ENCODE peak calls at places on chromosomes 7 and 10, in seven cellular contexts. Y is heart right ventricle, J is tibial artery, R is IMR-90, T is prostate gland, H is BE2C, G is neuronal stem cell. F is an unnamed sample. For H3K4me1, the result is how much of the 10 kb centered on the place peaks cover.

GRCh38 chr7:51927738-51928137 is 611.1 kb upstream of the COBL start:
- DNase-seq in Y (no peak), J (no peak), R (no peak), T (no peak), H (no peak), G (no peak), F (no peak)

GRCh38 chr7:47503283-47503682 is 78.6 kb downstream of the TNS3 start:
- DNase-seq in Y (no peak), J (no peak), R (peak), T (no peak), H (no peak), G (no peak), F (no peak)

GRCh38 chr10:11140963-11141362 is 123.3 kb downstream of the CELF2 start:
- DNase-seq in Y (no peak), J (no peak), R (no peak), T (no peak), H (no peak), G (no peak), F (no peak)

GRCh38 chr7:111486472-111487142 is 75.7 kb downstream of the IMMP2L start:
- DNase-seq in Y (no peak), J (no peak), R (peak), T (no peak), H (peak), G (peak), F (no peak)

GRCh38 chr7:43283706-43284105 is 171.3 kb downstream of the HECW1 start:
- DNase-seq in Y (no peak), J (no peak), R (no peak), T (no peak), H (no peak), G (no peak), F (no peak)

GRCh38 chr7:101555269-101555920 is 73.7 kb downstream of the MYL10 start:
- DNase-seq in Y (no peak), J (peak), R (no peak), T (no peak), H (no peak), G (no peak), F (no peak)

GRCh38 chr10:43479275-43479674 is 42.4 kb downstream of the ZNF487 start:
- DNase-seq in Y (no peak), J (no peak), R (peak), T (no peak), H (no peak), G (no peak), F (no peak)

GRCh38 chr10:81157649-81158048 is 619.9 kb downstream of the SH2D4B start:
- DNase-seq in Y (no peak), J (no peak), R (no peak), T (no peak), H (no peak), G (no peak), F (no peak)

GRCh38 chr10:91907914-91908357 is 1.4 kb downstream of the FGFBP3 start:
- DNase-seq in Y (no peak), J (no peak), R (no peak), T (no peak), H (peak), G (no peak), F (no peak)

GRCh38 chr7:105691029-105691691 is 109.9 kb upstream of the EFCAB10 start:
- DNase-seq in Y (no peak), J (no peak), R (peak), T (no peak), H (no peak), G (no peak), F (no peak)

GRCh38 chr10:101617824-101618568 is 29.9 kb downstream of the DPCD start:
- DNase-seq in Y (no peak), J (no peak), R (no peak), T (no peak), H (no peak), G (no peak), F (no peak)

GRCh38 chr7:142436601-142437000 is 178.7 kb upstream of the PRSS58 start:
- DNase-seq in Y (no peak), J (no peak), R (peak), T (no peak), H (no peak), G (no peak), F (no peak)

GRCh38 chr10:110334061-110334656 is 29.4 kb upstream of the SMNDC1 start:
- DNase-seq in Y (no peak), J (no peak), R (no peak), T (no peak), H (no peak), G (no peak), F (no peak)

GRCh38 chr10:71725998-71726672 is 6.6 kb upstream of the C10orf105 start:
- DNase-seq in Y (no peak), J (no peak), R (peak), T (no peak), H (peak), G (peak), F (no peak)

GRCh38 chr7:112132123-112132694 is 74.0 kb downstream of the DOCK4 start:
- DNase-seq in Y (no peak), J (no peak), R (no peak), T (no peak), H (peak), G (no peak), F (no peak)

GRCh38 chr10:71981868-71982230 is 17.7 kb downstream of the CHST3 start:
- DNase-seq in Y (no peak), J (no peak), R (no peak), T (no peak), H (no peak), G (no peak), F (no peak)

GRCh38 chr10:649798-650690 is 39.4 kb downstream of the DIP2C start:
- DNase-seq in Y (no peak), J (peak), R (peak), T (no peak), H (no peak), G (no peak), F (peak)

GRCh38 chr7:44713141-44713540 is 35.5 kb upstream of the ZMIZ2 start:
- DNase-seq in Y (no peak), J (no peak), R (no peak), T (no peak), H (no peak), G (no peak), F (no peak)

GRCh38 chr10:22597142-22597541 is 117.2 kb downstream of the PIP4K2A start:
- DNase-seq in Y (no peak), J (no peak), R (peak), T (no peak), H (no peak), G (no peak), F (no peak)

GRCh38 chr7:77330169-77330882 is 85.8 kb downstream of the GSAP start:
- DNase-seq in Y (no peak), J (no peak), R (peak), T (no peak), H (no peak), G (no peak), F (no peak)

GRCh38 chr10:3010327-3010726 is 57.0 kb upstream of the PFKP start:
- DNase-seq in Y (no peak), J (no peak), R (no peak), T (no peak), H (no peak), G (no peak), F (no peak)

GRCh38 chr7:48298779-48299178 is 127.5 kb downstream of the ABCA13 start:
- DNase-seq in Y (no peak), J (no peak), R (peak), T (no peak), H (no peak), G (no peak), F (no peak)

GRCh38 chr7:36605662-36606441 is 118.4 kb downstream of the AOAH start:
- DNase-seq in Y (no peak), J (no peak), R (no peak), T (no peak), H (no peak), G (no peak), F (no peak)

GRCh38 chr7:37433166-37433565 is 15.5 kb downstream of the ELMO1 start:
- DNase-seq in Y (no peak), J (no peak), R (no peak), T (no peak), H (no peak), G (no peak), F (no peak)

GRCh38 chr7:144069953-144070352 is 342 bp downstream of the OR2A25 start:
- DNase-seq in Y (no peak), J (no peak), R (no peak), T (no peak), H (no peak), G (no peak), F (no peak)

GRCh38 chr10:43899224-43899959 is 250.7 kb upstream of the ZNF32 start:
- DNase-seq in Y (no peak), J (no peak), R (no peak), T (no peak), H (peak), G (no peak), F (no peak)

GRCh38 chr10:69969961-69970360 is 82.7 kb upstream of the MACROH2A2 start:
- DNase-seq in Y (no peak), J (no peak), R (no peak), T (no peak), H (no peak), G (no peak), F (no peak)

GRCh38 chr10:19592276-19592675 is 224.0 kb upstream of the PLXDC2 start:
- DNase-seq in Y (no peak), J (no peak), R (peak), T (no peak), H (no peak), G (no peak), F (no peak)

GRCh38 chr10:113614304-113614703 is 49.5 kb downstream of the NRAP start:
- DNase-seq in Y (no peak), J (no peak), R (no peak), T (no peak), H (no peak), G (no peak), F (no peak)

GRCh38 chr10:89158446-89158845 is 48.7 kb downstream of the CH25H start:
- DNase-seq in Y (no peak), J (no peak), R (peak), T (no peak), H (no peak), G (no peak), F (no peak)

GRCh38 chr10:76428541-76429330 is 997.3 kb downstream of the LRMDA start:
- DNase-seq in Y (no peak), J (no peak), R (peak), T (no peak), H (no peak), G (no peak), F (no peak)

GRCh38 chr10:31318382-31318853 is 598 bp upstream of the ZEB1 start:
- DNase-seq in Y (peak), J (peak), R (peak), T (peak), H (peak), G (no peak), F (peak)

GRCh38 chr7:82674319-82674718 is 230.7 kb upstream of the CACNA2D1 start:
- DNase-seq in Y (no peak), J (no peak), R (peak), T (no peak), H (no peak), G (no peak), F (no peak)

GRCh38 chr7:39734605-39735004 is 111.2 kb downstream of the RALA start:
- DNase-seq in Y (no peak), J (no peak), R (no peak), T (no peak), H (no peak), G (no peak), F (no peak)
- H3K4me3 ChIP-seq in Y (peak), J (peak), R (no peak), T (no peak), H (peak), G (no peak), F (peak)

DNA sequence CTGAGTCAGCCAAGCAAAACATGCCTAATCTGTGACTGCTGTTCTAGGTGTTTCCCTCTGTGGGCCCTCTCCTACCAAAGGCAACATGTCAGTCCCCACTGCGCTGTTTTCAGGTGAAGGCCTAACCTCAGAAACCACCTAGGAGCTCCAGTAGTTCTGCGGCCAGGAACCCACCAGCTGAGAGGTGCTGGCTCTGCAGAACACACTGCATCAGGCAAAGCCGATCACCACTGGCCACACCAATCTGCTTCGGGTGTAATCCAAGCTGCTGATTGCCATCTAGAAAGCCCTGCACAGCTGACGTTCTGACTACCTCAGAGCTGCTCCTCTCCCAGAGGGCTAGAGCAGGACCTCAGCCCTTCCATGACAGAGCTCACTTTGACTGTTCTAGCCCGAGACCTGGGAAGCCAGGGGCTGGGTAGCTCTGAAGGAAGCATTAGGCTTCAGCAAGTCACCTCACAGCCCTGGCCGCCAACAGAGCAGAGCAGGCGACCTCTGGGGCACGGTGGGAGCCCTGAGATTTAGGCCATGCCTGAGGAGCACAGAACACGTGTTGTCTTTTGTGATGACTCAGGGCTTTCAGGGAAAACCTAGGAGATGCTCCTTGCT is 14.8 kb downstream of the CAMK2G start:
- DNase-seq in Y (no peak), J (no peak), R (no peak), T (no peak), H (no peak), G (no peak), F (peak)
- H3K4me1 ChIP-seq in Y (under half), J (under half), R (under half), T (under half), H (under half), G (under half), F (under half)

GRCh38 chr7:22565315-22565811 is 65.4 kb upstream of the STEAP1B start:
- DNase-seq in Y (no peak), J (no peak), R (peak), T (no peak), H (no peak), G (no peak), F (peak)

GRCh38 chr7:22564511-22565045 is 64.6 kb upstream of the STEAP1B start:
- DNase-seq in Y (peak), J (no peak), R (peak), T (no peak), H (no peak), G (no peak), F (peak)

GRCh38 chr7:22563115-22563514 is 63.1 kb upstream of the STEAP1B start:
- DNase-seq in Y (no peak), J (no peak), R (peak), T (no peak), H (no peak), G (no peak), F (no peak)

GRCh38 chr7:22561895-22562593 is 62.1 kb upstream of the STEAP1B start:
- DNase-seq in Y (no peak), J (no peak), R (peak), T (no peak), H (no peak), G (no peak), F (no peak)

DNA sequence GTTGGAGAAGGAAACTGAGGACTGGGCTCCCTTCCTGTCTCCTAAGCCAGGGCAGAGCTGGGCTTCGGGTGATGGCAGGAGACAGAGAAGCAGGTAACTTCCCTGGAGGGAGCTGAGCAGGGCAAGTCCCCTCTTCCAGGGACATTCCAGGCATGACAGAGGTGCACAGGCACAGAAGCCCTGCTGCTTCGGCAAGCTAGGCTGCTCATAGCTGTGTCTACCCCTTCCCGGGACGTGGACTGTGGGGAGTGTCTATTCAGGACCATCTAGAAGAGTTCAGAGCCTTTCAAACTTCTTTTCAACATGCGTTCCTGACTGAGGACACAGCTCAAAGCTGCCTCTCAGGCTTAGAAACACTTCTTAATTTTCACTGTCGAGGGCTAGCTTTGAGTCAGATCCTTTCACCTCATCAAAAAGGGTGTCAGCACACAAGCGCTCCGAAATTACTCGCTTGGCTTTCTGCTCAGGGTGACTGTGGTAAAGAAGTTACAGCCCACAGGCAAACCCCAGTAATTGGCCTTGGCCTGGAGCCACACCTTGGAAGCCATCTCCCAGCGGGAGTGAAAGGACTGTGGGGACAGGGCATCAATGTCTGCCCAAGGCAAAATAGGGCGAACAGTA is 63.7 kb upstream of the STEAP1B start:
- DNase-seq in Y (no peak), J (no peak), R (peak), T (no peak), H (no peak), G (no peak), F (no peak)
- H3K4me3 ChIP-seq in Y (peak), J (no peak), R (no peak), T (no peak), H (no peak), G (no peak), F (no peak)

DNA sequence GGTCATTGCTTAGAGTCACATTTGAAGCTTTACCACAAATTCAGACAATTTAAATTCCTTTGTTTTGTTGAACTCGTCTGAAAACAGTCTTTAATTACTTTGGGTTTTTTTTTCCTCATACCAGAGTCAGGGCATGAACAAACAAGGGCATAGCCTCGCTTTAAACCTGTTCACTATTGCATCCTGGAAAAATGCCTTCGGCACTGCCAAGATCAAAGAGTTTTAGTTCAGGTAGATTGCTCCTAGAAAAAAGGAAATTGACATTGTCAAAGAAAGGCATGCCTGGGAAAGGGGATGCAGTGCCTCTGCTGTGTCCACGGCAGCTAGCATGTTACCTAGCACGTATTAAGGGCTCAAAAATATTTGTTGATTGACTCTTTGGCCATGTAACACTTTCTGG is 235.1 kb downstream of the ARHGAP21 start:
- DNase-seq in Y (no peak), J (no peak), R (no peak), T (peak), H (no peak), G (no peak), F (no peak)
- H3K4me1 ChIP-seq in Y (under half), J (under half), R (under half), T (under half), H (under half), G (under half), F (under half)

DNA sequence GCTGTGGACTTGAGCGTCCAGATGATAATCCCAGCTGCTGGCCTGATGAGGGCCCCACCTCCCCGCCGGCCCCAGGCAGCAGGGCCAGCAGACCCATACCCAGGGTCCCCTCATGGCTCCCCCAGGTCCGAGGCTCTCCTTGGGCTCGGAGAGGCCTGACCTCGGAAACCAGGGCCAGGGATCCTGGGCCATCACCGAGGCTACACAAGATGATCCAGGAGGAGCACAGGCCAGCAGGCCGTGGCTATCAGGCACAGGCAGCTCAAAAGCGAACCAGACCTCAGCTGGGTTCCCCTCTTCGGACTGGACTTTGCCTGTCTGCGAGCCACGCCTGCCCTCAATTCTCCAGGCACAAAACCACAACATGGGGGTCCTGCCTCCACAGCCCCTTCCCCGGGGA is 17.4 kb downstream of the PDGFA start:
- DNase-seq in Y (peak), J (peak), R (no peak), T (no peak), H (no peak), G (no peak), F (peak)
- H3K4me3 ChIP-seq in Y (no peak), J (no peak), R (no peak), T (no peak), H (no peak), G (no peak), F (no peak)

GRCh38 chr10:86763404-86763803 is 7.0 kb downstream of the BMPR1A start:
- DNase-seq in Y (no peak), J (peak), R (no peak), T (no peak), H (no peak), G (no peak), F (no peak)
- H3K4me1 ChIP-seq in Y (under half), J (under half), R (under half), T (under half), H (under half), G (under half), F (under half)

DNA sequence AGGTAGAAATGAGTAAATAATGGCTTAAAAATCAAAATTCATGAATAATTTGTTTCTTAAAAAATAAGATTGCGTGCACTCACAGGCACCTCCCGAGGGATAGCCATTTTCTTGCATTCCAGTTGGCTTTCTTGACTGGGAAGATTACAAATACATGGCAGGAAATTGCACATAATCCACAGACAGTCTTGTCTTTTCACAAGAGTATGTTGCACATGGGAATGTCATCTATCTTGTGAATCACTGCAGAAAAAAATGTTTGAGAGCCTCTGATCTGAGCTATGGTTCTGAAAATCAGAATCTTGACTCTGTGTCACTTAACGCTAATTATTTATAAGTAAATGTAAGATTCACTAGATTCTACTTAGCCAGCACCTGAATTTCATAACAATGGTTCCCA is 74.1 kb upstream of the PRKG1 start:
- DNase-seq in Y (no peak), J (no peak), R (peak), T (no peak), H (no peak), G (no peak), F (no peak)
- H3K4me3 ChIP-seq in Y (no peak), J (no peak), R (no peak), T (no peak), H (no peak), G (no peak), F (no peak)

GRCh38 chr7:21429786-21430574 is 2.1 kb downstream of the SP4 start:
- DNase-seq in Y (no peak), J (no peak), R (no peak), T (no peak), H (no peak), G (no peak), F (no peak)
- H3K4me1 ChIP-seq in Y (under half), J (under half), R (under half), T (under half), H (under half), G (under half), F (under half)

F was measured in aorta.